ENCODE peak calls at places on chromosomes 13 and 19, in seven cellular contexts. R is central memory CD4-positive, alpha-beta T cell; X is cerebellar cortex; I is HEK293T; K is activated T-helper 1 cell treated with Interleukin-2 at 50 U/mL for 16 hours; N is heart left ventricle; T is glomerular endothelial cell. A is an unnamed sample.

GRCh38 chr19:41427647-41428480 is 690 bp upstream of the B3GNT8 start:
- DNase-seq in R (peak; percentile 50), X (peak; percentile 13), I (no peak), K (peak; percentile 34), N (no peak), T (no peak), A (peak; percentile 45)

GRCh38 chr19:28468701-28469459 is 744.1 kb downstream of the UQCRFS1 start:
- DNase-seq in R (no peak), X (no peak), I (no peak), K (no peak), N (no peak), T (no peak), A (peak; percentile 75)

GRCh38 chr13:35354882-35355281 is 121.6 kb downstream of the MAB21L1 start:
- DNase-seq in R (no peak), X (no peak), I (no peak), K (no peak), N (no peak), T (no peak), A (no peak)

GRCh38 chr13:71055644-71056043 is 811.4 kb downstream of the DACH1 start:
- DNase-seq in R (no peak), X (no peak), I (no peak), K (no peak), N (no peak), T (no peak), A (no peak)

GRCh38 chr19:7881910-7882309 is 6.4 kb upstream of the LRRC8E start:
- DNase-seq in R (no peak), X (no peak), I (no peak), K (no peak), N (no peak), T (no peak), A (no peak)

GRCh38 chr13:102033316-102033715 is 368.5 kb downstream of the FGF14 start:
- DNase-seq in R (no peak), X (no peak), I (no peak), K (no peak), N (no peak), T (no peak), A (no peak)

GRCh38 chr13:43388282-43389034 is 365.1 kb downstream of the DNAJC15 start:
- DNase-seq in R (no peak), X (peak; percentile 17), I (no peak), K (no peak), N (no peak), T (no peak), A (no peak)

GRCh38 chr19:46112527-46112926 is 12.0 kb downstream of the IGFL3 start:
- DNase-seq in R (no peak), X (no peak), I (no peak), K (no peak), N (no peak), T (no peak), A (no peak)

GRCh38 chr13:26965976-26966375 is 205.4 kb upstream of the GPR12 start:
- DNase-seq in R (no peak), X (no peak), I (no peak), K (no peak), N (peak; percentile 82), T (no peak), A (no peak)

GRCh38 chr13:28040977-28041376 is 52.5 kb upstream of the URAD start:
- DNase-seq in R (no peak), X (peak; percentile 16), I (no peak), K (no peak), N (no peak), T (no peak), A (no peak)

GRCh38 chr13:97279913-97280312 is 57.8 kb downstream of the MBNL2 start:
- DNase-seq in R (no peak), X (no peak), I (no peak), K (no peak), N (no peak), T (no peak), A (no peak)

GRCh38 chr13:24683833-24684599 is 3.8 kb downstream of the ATP12A start:
- DNase-seq in R (peak; percentile 43), X (peak; percentile 20), I (peak; percentile 74), K (peak; percentile 33), N (peak; percentile 74), T (no peak), A (peak; percentile 72)

GRCh38 chr13:26710166-26710565 is 50.4 kb downstream of the GPR12 start:
- DNase-seq in R (no peak), X (no peak), I (no peak), K (no peak), N (no peak), T (no peak), A (no peak)

GRCh38 chr19:16164222-16164890 is 9.0 kb downstream of the CIB3 start:
- DNase-seq in R (no peak), X (no peak), I (no peak), K (no peak), N (no peak), T (no peak), A (peak; percentile 47)

GRCh38 chr13:27005976-27006518 is 165.6 kb downstream of the USP12 start:
- DNase-seq in R (no peak), X (no peak), I (no peak), K (no peak), N (no peak), T (no peak), A (no peak)

GRCh38 chr13:99085139-99085845 is 107.4 kb upstream of the DOCK9 start:
- DNase-seq in R (peak; percentile 38), X (peak; percentile 37), I (no peak), K (no peak), N (no peak), T (no peak), A (no peak)

GRCh38 chr13:32669030-32669646 is 82.9 kb downstream of the PDS5B start:
- DNase-seq in R (peak; percentile 30), X (peak; percentile 47), I (peak; percentile 28), K (no peak), N (no peak), T (peak; percentile 42), A (no peak)

GRCh38 chr19:19096641-19097627 is 33.1 kb downstream of the SLC25A42 start:
- DNase-seq in R (no peak), X (no peak), I (no peak), K (no peak), N (no peak), T (no peak), A (peak; percentile 65)

GRCh38 chr19:55212447-55212846 is 3.1 kb upstream of the PTPRH start:
- DNase-seq in R (no peak), X (peak; percentile 71), I (no peak), K (no peak), N (no peak), T (no peak), A (peak; percentile 67)

GRCh38 chr13:72208112-72208645 is 341.2 kb upstream of the DACH1 start:
- DNase-seq in R (no peak), X (no peak), I (no peak), K (no peak), N (no peak), T (no peak), A (no peak)

GRCh38 chr13:112245179-112245724 is 130.9 kb upstream of the SPACA7 start:
- DNase-seq in R (no peak), X (no peak), I (no peak), K (no peak), N (no peak), T (no peak), A (no peak)

GRCh38 chr19:7488736-7489353 is at the start of gene PEX11G:
- DNase-seq in R (peak; percentile 85), X (peak; percentile 86), I (peak; percentile 93), K (peak; percentile 87), N (peak; percentile 97), T (no peak), A (peak; percentile 96)

GRCh38 chr19:22326219-22326618 is 40.0 kb downstream of the ZNF729 start:
- DNase-seq in R (no peak), X (no peak), I (no peak), K (no peak), N (no peak), T (no peak), A (no peak)

GRCh38 chr13:112444416-112445399 is 68.6 kb downstream of the SPACA7 start:
- DNase-seq in R (no peak), X (no peak), I (no peak), K (no peak), N (peak; percentile 56), T (no peak), A (no peak)

GRCh38 chr19:35622750-35623149 is 6.1 kb upstream of the RBM42 start:
- DNase-seq in R (no peak), X (no peak), I (no peak), K (no peak), N (no peak), T (no peak), A (no peak)

A was measured in transverse colon.